ENCODE peak calls at places on chromosomes 1 and 21, in four cellular contexts. A, N, M and V are unnamed samples.

GRCh38 chr1:7591565-7591964 is 179.5 kb upstream of the VAMP3 start:
- DNase-seq in M (no peak), A (no peak), N (no peak), V (no peak)

GRCh38 chr1:190353538-190354101 is 124.0 kb downstream of the BRINP3 start:
- DNase-seq in M (peak; percentile 16), N (no peak), A (no peak), V (no peak)

GRCh38 chr1:241130881-241131280 is 226.1 kb downstream of the RGS7 start:
- DNase-seq in A (no peak), N (no peak), M (no peak), V (no peak)

GRCh38 chr1:109392788-109393580 is 4.7 kb downstream of the SORT1 start:
- DNase-seq in A (no peak), N (no peak), M (peak; percentile 56), V (no peak)

GRCh38 chr1:236868625-236869467 is 73.8 kb downstream of the MTR start:
- DNase-seq in A (peak; percentile 79), N (peak; percentile 19), M (peak; percentile 54), V (peak; percentile 48)

GRCh38 chr1:181676269-181676668 is 193.0 kb downstream of the CACNA1E start:
- DNase-seq in M (peak; percentile 17), A (peak; percentile 69), N (no peak), V (no peak)

GRCh38 chr1:228087771-228088251 is 5.3 kb downstream of the ARF1 start:
- DNase-seq in N (no peak), M (peak; percentile 81), A (no peak), V (no peak)

GRCh38 chr1:36796101-36796590 is 238.2 kb downstream of the GRIK3 start:
- DNase-seq in N (no peak), M (no peak), A (no peak), V (no peak)

GRCh38 chr1:168379110-168379860 is 98.6 kb downstream of the TBX19 start:
- DNase-seq in A (no peak), M (peak; percentile 6), N (no peak), V (no peak)

GRCh38 chr1:66552829-66553228 is 18.9 kb downstream of the SGIP1 start:
- DNase-seq in N (no peak), M (no peak), A (no peak), V (no peak)

GRCh38 chr1:75503221-75503974 is 107.5 kb downstream of the SLC44A5 start:
- DNase-seq in M (peak; percentile 47), N (no peak), A (no peak), V (no peak)

DNA sequence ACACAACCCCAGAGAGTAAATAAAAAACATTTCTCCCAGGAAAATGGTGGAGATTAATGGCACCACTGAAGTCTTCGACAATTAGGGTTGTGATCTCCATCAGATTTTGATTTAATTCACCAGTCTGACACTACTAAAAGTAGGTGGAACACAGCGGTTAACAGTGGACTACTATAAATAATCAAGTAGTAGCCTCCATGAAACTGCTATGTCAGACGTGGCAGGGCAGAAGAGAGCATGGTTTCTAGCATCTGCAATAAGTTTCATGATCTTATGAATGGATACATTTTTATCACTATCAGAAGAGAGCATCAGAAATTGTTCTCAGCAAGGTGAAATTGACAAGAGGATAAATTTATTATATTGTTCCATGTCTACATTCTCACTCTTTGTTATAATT is 1706.6 kb downstream of the MRPL39 start:
- DNase-seq in A (no peak), M (no peak), N (no peak), V (no peak)
- H3K9me3 ChIP-seq in A (peaks cover 9% of the 10 kb centered on the region), M (no peaks in the 10 kb centered on the region), N (no peaks in the 10 kb centered on the region), V (no peaks in the 10 kb centered on the region)

GRCh38 chr21:27498025-27498424 is 531.1 kb upstream of the ADAMTS5 start:
- DNase-seq in M (no peak), A (no peak), N (no peak), V (no peak)

GRCh38 chr21:27495836-27496235 is 528.9 kb upstream of the ADAMTS5 start:
- DNase-seq in N (no peak), M (no peak), A (no peak), V (no peak)
- H3K9me3 ChIP-seq in N (no peaks in the 10 kb centered on the region), M (no peaks in the 10 kb centered on the region), A (no peaks in the 10 kb centered on the region), V (no peaks in the 10 kb centered on the region)

GRCh38 chr1:47796626-47797025 is 200.6 kb downstream of the TRABD2B start:
- DNase-seq in A (no peak), N (no peak), M (no peak), V (no peak)
- H3K9me3 ChIP-seq in A (no peaks in the 10 kb centered on the region), N (no peaks in the 10 kb centered on the region), M (no peaks in the 10 kb centered on the region), V (no peaks in the 10 kb centered on the region)

DNA sequence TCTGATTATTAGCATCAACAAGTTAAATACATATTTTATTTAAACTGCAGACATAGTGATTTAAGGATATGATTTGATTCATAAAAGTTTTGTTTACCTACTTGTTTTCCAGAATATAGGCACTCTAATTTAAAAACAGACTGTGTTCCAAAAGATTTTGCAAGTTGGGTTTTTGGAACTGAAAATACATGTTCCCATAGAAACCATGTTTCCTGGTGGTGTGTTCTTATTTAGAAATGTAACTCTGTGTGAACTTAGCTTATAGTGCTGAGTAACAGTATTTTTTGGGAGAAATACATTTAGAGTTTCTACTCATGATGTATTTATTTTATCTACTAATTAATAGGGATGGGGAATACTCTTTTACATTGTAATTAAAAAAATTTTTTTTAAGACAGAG is 21.8 kb downstream of the USP25 start:
- DNase-seq in A (no peak), N (no peak), M (no peak), V (no peak)
- H3K9me3 ChIP-seq in A (peaks cover 19% of the 10 kb centered on the region), N (no peaks in the 10 kb centered on the region), M (no peaks in the 10 kb centered on the region), V (no peaks in the 10 kb centered on the region)